ENCODE peak calls at places on chromosomes 2 and 18, in ten cellular contexts. E is prostate gland, Y is GM23248, O is lower lobe of right lung, U is thoracic aorta, K is neural progenitor cell, R is mucosa of descending colon, I is HCT116, T is SK-N-SH, W is fibroblast of lung. Z is an unnamed sample. For H3K9me3 and H3K4me1, the result is how much of the 10 kb centered on the place peaks cover.

GRCh38 chr18:13551305-13551603 is 175.1 kb downstream of the FAM210A start:
- DNase-seq in E (no peak), Y (no peak), O (no peak), U (no peak), K (no peak), R (no peak), I (no peak), T (no peak), W (no peak), Z (no peak)

GRCh38 chr18:58776084-58776483 is 88.6 kb upstream of the ZNF532 start:
- DNase-seq in E (no peak), Y (no peak), O (no peak), U (no peak), K (no peak), R (no peak), I (no peak), T (no peak), W (no peak), Z (no peak)

GRCh38 chr18:23992119-23992940 is 22.2 kb upstream of the TTC39C start:
- DNase-seq in E (peak), Y (no peak), O (peak), U (no peak), K (no peak), R (no peak), I (no peak), T (peak), W (peak), Z (peak)

GRCh38 chr2:161625314-161625919 is 1.2 kb downstream of the SLC4A10 start:
- DNase-seq in E (no peak), Y (no peak), O (no peak), U (no peak), K (peak), R (peak), I (no peak), T (no peak), W (no peak), Z (no peak)

GRCh38 chr2:172813314-172813888 is 77.8 kb downstream of the RAPGEF4 start:
- DNase-seq in E (peak), Y (peak), O (no peak), U (no peak), K (no peak), R (no peak), I (no peak), T (peak), W (peak), Z (no peak)

GRCh38 chr2:54350422-54350821 is 94.4 kb upstream of the TSPYL6 start:
- DNase-seq in E (no peak), Y (no peak), O (no peak), U (no peak), K (no peak), R (no peak), I (no peak), T (no peak), W (no peak), Z (no peak)

GRCh38 chr2:120606931-120607330 is 128.7 kb upstream of the GLI2 start:
- DNase-seq in E (no peak), Y (peak), O (peak), U (no peak), K (no peak), R (no peak), I (no peak), T (no peak), W (no peak), Z (peak)

GRCh38 chr18:78242796-78243195 is 736.8 kb upstream of the SALL3 start:
- DNase-seq in E (no peak), Y (peak), O (no peak), U (no peak), K (no peak), R (no peak), I (no peak), T (no peak), W (no peak), Z (no peak)

GRCh38 chr18:79519751-79520472 is 124.2 kb downstream of the NFATC1 start:
- DNase-seq in E (no peak), Y (no peak), O (peak), U (no peak), K (peak), R (no peak), I (no peak), T (no peak), W (peak), Z (peak)

GRCh38 chr2:70523996-70524965 is 29.3 kb downstream of the TGFA start:
- DNase-seq in E (peak), Y (peak), O (peak), U (no peak), K (no peak), R (peak), I (peak), T (no peak), W (no peak), Z (peak)

GRCh38 chr18:46867471-46868170 is 49.7 kb downstream of the PIAS2 start:
- DNase-seq in E (no peak), Y (no peak), O (no peak), U (no peak), K (no peak), R (no peak), I (no peak), T (no peak), W (no peak), Z (no peak)

GRCh38 chr18:36441872-36442271 is 144.4 kb downstream of the FHOD3 start:
- DNase-seq in E (no peak), Y (peak), O (no peak), U (no peak), K (no peak), R (no peak), I (no peak), T (no peak), W (peak), Z (no peak)

GRCh38 chr2:177281400-177282021 is 17.0 kb upstream of the NFE2L2 start:
- DNase-seq in E (no peak), Y (no peak), O (peak), U (no peak), K (no peak), R (no peak), I (no peak), T (no peak), W (no peak), Z (no peak)

GRCh38 chr2:34105015-34105767 is 506.1 kb upstream of the FAM98A start:
- DNase-seq in E (no peak), Y (peak), O (no peak), U (no peak), K (no peak), R (no peak), I (no peak), T (no peak), W (peak), Z (no peak)

GRCh38 chr18:13264986-13265900 is 46.7 kb downstream of the LDLRAD4 start:
- DNase-seq in E (no peak), Y (no peak), O (no peak), U (no peak), K (no peak), R (no peak), I (no peak), T (no peak), W (no peak), Z (no peak)

GRCh38 chr2:178195390-178196166 is 1.3 kb downstream of the OSBPL6 start:
- DNase-seq in E (no peak), Y (no peak), O (no peak), U (no peak), K (no peak), R (no peak), I (no peak), T (no peak), W (peak), Z (no peak)

GRCh38 chr2:60446413-60447358 is 106.8 kb downstream of the BCL11A start:
- DNase-seq in E (no peak), Y (no peak), O (no peak), U (no peak), K (no peak), R (no peak), I (no peak), T (no peak), W (no peak), Z (no peak)

GRCh38 chr2:30820381-30821055 is 13.3 kb upstream of the CAPN13 start:
- DNase-seq in E (no peak), Y (no peak), O (no peak), U (no peak), K (no peak), R (no peak), I (no peak), T (no peak), W (no peak), Z (no peak)

GRCh38 chr18:48201337-48201705 is 207.9 kb downstream of the ZBTB7C start:
- DNase-seq in E (no peak), Y (no peak), O (no peak), U (no peak), K (no peak), R (no peak), I (peak), T (no peak), W (no peak), Z (no peak)

GRCh38 chr2:234690569-234691225 is 193.8 kb upstream of the ARL4C start:
- DNase-seq in E (peak), Y (peak), O (no peak), U (no peak), K (peak), R (no peak), I (no peak), T (peak), W (peak), Z (no peak)

GRCh38 chr2:58629720-58630119 is 388.6 kb upstream of the FANCL start:
- DNase-seq in E (no peak), Y (no peak), O (no peak), U (no peak), K (no peak), R (no peak), I (no peak), T (no peak), W (no peak), Z (no peak)

GRCh38 chr2:198004173-198004572 is 199.8 kb downstream of the PLCL1 start:
- DNase-seq in E (no peak), Y (peak), O (no peak), U (no peak), K (no peak), R (no peak), I (no peak), T (no peak), W (peak), Z (no peak)

GRCh38 chr2:135798762-135799161 is 38.2 kb downstream of the LCT start:
- DNase-seq in E (no peak), Y (peak), O (no peak), U (no peak), K (no peak), R (no peak), I (no peak), T (no peak), W (no peak), Z (no peak)

GRCh38 chr2:8096484-8096883 is 585.4 kb upstream of the ID2 start:
- DNase-seq in E (no peak), Y (peak), O (no peak), U (no peak), K (no peak), R (no peak), I (no peak), T (no peak), W (no peak), Z (no peak)

GRCh38 chr18:79611040-79611681 is 68.4 kb upstream of the CTDP1 start:
- DNase-seq in E (no peak), Y (peak), O (peak), U (no peak), K (no peak), R (no peak), I (peak), T (no peak), W (peak), Z (no peak)

GRCh38 chr2:13413989-13414388 is 697.3 kb downstream of the TRIB2 start:
- DNase-seq in E (no peak), Y (no peak), O (no peak), U (no peak), K (no peak), R (no peak), I (no peak), T (no peak), W (peak), Z (no peak)
- H3K9me3 ChIP-seq in E (under half), Y (under half), O (under half), U (under half), K (under half), R (under half), I (under half), T (under half), W (under half), Z (under half)

DNA sequence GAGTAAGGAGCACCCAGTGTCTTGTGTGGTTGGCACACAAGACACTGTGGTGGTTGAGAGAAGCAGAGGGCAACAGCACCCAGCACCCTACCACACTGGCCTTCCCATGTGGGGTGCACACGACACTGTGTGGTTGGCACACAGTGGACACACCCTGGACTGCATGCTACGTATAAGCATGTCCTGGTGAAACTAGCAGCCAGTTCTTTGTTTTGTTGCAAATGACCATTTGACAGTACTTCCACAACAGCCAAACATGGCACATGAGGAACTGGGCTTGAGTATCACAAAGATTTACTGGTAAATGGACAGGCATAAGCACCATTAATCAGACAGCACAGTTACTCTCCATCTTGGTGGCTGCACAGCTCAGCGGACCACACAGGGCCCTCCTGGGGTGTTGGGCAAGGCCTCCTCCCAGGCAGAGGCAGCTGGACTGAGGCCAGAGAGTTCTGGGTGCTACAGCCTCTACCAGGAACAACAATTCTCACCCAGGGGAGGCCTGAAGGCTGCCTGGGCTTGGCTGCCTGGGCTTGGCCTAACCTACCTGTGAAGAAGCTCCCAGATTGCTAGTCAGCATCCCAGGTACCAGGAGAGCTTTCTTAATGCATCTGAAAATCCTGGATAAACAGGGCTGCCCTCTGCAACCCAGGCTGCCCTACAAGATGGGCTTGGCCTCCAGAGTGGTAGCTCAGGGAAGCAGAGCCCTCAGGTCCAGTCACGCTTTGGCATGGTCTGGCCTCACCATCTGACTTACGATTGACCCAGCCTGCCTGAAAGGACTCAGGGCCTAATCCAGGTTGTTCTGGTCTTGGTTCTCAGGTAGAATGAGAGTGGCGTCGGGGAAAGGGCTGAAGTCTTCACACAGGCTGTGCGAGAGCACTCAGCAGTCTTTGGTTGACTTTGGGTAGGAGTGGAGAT is 59.2 kb upstream of the ALPP start:
- DNase-seq in E (no peak), Y (no peak), O (no peak), U (no peak), K (no peak), R (no peak), I (no peak), T (no peak), W (no peak), Z (no peak)
- H3K4me1 ChIP-seq in E (half or more), Y (under half), O (under half), U (under half), K (under half), R (under half), I (under half), T (under half), W (under half), Z (under half)

GRCh38 chr2:170819941-170820646 is 3.4 kb downstream of the GAD1 start:
- DNase-seq in E (no peak), Y (no peak), O (no peak), U (no peak), K (peak), R (no peak), I (no peak), T (peak), W (no peak), Z (no peak)
- H3K4me3 ChIP-seq in E (no peak), Y (no peak), O (peak), U (peak), K (peak), R (no peak), I (no peak), T (no peak), W (no peak), Z (no peak)

GRCh38 chr2:174510583-174511189 is 23.9 kb upstream of the GPR155 start:
- DNase-seq in E (no peak), Y (no peak), O (no peak), U (no peak), K (peak), R (no peak), I (peak), T (no peak), W (peak), Z (no peak)

GRCh38 chr2:174512345-174512744 is 25.5 kb upstream of the GPR155 start:
- DNase-seq in E (no peak), Y (no peak), O (no peak), U (no peak), K (no peak), R (no peak), I (no peak), T (no peak), W (no peak), Z (no peak)

GRCh38 chr2:174516495-174517378 is 29.9 kb upstream of the GPR155 start:
- DNase-seq in E (no peak), Y (no peak), O (no peak), U (no peak), K (no peak), R (no peak), I (no peak), T (no peak), W (no peak), Z (no peak)

GRCh38 chr2:174511580-174512260 is 24.9 kb upstream of the GPR155 start:
- DNase-seq in E (no peak), Y (no peak), O (no peak), U (no peak), K (no peak), R (no peak), I (no peak), T (no peak), W (no peak), Z (no peak)
- H3K9me3 ChIP-seq in E (under half), Y (under half), O (under half), U (under half), K (under half), R (under half), I (under half), T (under half), W (under half), Z (under half)

DNA sequence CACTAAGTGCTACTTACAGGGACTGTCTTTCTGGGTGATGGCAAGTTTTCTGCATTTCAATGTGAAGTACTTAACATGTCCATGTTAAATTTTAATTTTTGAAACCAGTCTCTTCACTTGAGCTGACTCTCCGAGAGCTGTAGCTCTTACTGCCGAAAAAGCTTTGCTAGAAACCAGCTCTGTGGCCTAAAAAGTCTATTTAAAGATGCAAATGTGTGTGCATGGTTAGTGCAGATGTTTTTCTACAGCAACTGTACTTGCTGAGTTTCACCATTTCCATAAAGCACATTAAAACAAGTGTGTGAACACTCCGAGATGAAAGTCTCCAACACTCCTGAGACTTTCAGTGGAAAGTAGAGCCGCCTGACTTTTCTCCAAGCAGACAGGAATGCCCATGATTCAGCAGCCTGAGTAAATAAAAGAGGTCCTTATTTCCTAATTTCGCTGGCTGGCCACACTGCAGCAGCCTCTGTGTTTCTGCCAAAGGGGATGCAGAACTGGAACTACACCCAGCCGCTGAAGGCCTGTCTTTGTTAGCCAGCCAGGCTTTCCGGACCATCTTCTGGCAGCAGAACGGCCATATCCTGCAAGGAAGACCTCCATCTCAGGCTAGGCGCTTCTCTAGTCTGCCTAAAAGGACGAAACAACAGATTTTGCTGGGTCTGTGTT is 121.2 kb downstream of the ZNF521 start:
- DNase-seq in E (peak), Y (peak), O (peak), U (peak), K (no peak), R (peak), I (no peak), T (no peak), W (peak), Z (peak)
- H3K4me1 ChIP-seq in E (under half), Y (under half), O (under half), U (under half), K (under half), R (under half), I (under half), T (under half), W (under half), Z (under half)

GRCh38 chr2:23419171-23420090 is 34.5 kb downstream of the KLHL29 start:
- DNase-seq in E (no peak), Y (peak), O (no peak), U (no peak), K (no peak), R (no peak), I (no peak), T (no peak), W (no peak), Z (no peak)
- H3K4me3 ChIP-seq in E (no peak), Y (peak), O (no peak), U (no peak), K (no peak), R (no peak), I (no peak), T (no peak), W (no peak), Z (no peak)

Z was measured in left lung.